ENCODE peak calls at places on chromosome 18, in seven cellular contexts. V, H, Y, K, D, S and Z are unnamed samples.

GRCh38 chr18:36153203-36153602 is 23.5 kb downstream of the ELP2 start:
- DNase-seq in D (no peak), K (no peak), Y (no peak), H (no peak), V (no peak), S (no peak), Z (no peak)

GRCh38 chr18:23191952-23192662 is 56.8 kb downstream of the CABLES1 start:
- DNase-seq in K (no peak), Y (no peak), D (no peak), H (peak), V (peak), S (no peak), Z (no peak)

GRCh38 chr18:8711736-8712135 is 6.4 kb downstream of the MTCL1 start:
- DNase-seq in V (no peak), K (no peak), Y (no peak), D (no peak), H (no peak), S (no peak), Z (peak)

GRCh38 chr18:22559414-22560282 is 141.9 kb upstream of the CTAGE1 start:
- DNase-seq in V (peak), K (peak), Y (peak), H (no peak), D (peak), S (no peak), Z (no peak)

GRCh38 chr18:22778996-22779395 is 154.1 kb upstream of the RBBP8 start:
- DNase-seq in V (no peak), D (no peak), Y (no peak), K (no peak), S (no peak), H (no peak), Z (no peak)

GRCh38 chr18:35974181-35974580 is 1.7 kb downstream of the RMP24 start:
- DNase-seq in K (no peak), Y (no peak), S (no peak), H (no peak), V (no peak), D (no peak), Z (no peak)

GRCh38 chr18:48792141-48792540 is 158.6 kb downstream of the SMAD7 start:
- DNase-seq in H (no peak), S (no peak), V (no peak), D (peak), Y (no peak), K (no peak), Z (no peak)

GRCh38 chr18:64330976-64331375 is 182.1 kb upstream of the LINC00305 start:
- DNase-seq in K (no peak), V (no peak), D (no peak), H (no peak), Y (no peak), S (no peak), Z (no peak)

GRCh38 chr18:31617029-31617717 is 25.5 kb downstream of the TTR start:
- DNase-seq in S (no peak), Y (no peak), H (no peak), V (no peak), K (no peak), D (no peak), Z (no peak)

GRCh38 chr18:23968638-23969037 is 45.9 kb upstream of the TTC39C start:
- DNase-seq in S (no peak), H (no peak), K (no peak), Y (no peak), V (no peak), D (no peak), Z (no peak)

GRCh38 chr18:23493654-23494053 is 9.7 kb upstream of the RMC1 start:
- DNase-seq in S (no peak), H (no peak), D (no peak), Y (no peak), V (no peak), K (no peak), Z (no peak)

GRCh38 chr18:2354292-2354691 is 217.0 kb downstream of the METTL4 start:
- DNase-seq in V (no peak), D (no peak), H (no peak), Y (no peak), S (no peak), K (no peak), Z (no peak)

GRCh38 chr18:12283256-12283655 is 24.8 kb upstream of the TUBB6 start:
- DNase-seq in V (peak), K (peak), H (no peak), D (no peak), S (no peak), Y (no peak), Z (no peak)

GRCh38 chr18:23574611-23575308 is 11.5 kb downstream of the NPC1 start:
- DNase-seq in H (no peak), K (no peak), Y (no peak), V (no peak), D (no peak), S (no peak), Z (peak)

GRCh38 chr18:64131314-64131713 is 17.6 kb downstream of the LINC00305 start:
- DNase-seq in K (no peak), Y (no peak), D (no peak), S (no peak), V (no peak), H (no peak), Z (no peak)

GRCh38 chr18:57209697-57210096 is 62.8 kb downstream of the BOD1L2 start:
- DNase-seq in Y (no peak), V (no peak), S (no peak), D (no peak), K (peak), H (no peak), Z (no peak)

GRCh38 chr18:44700652-44701051 is 20.0 kb downstream of the SETBP1 start:
- DNase-seq in K (no peak), D (no peak), Y (no peak), H (no peak), S (no peak), V (no peak), Z (no peak)

GRCh38 chr18:10687161-10687925 is 161.5 kb downstream of the NAPG start:
- DNase-seq in V (no peak), S (no peak), D (no peak), Y (no peak), H (no peak), K (no peak), Z (no peak)

GRCh38 chr18:47701133-47701532 is 229.3 kb downstream of the SMAD2 start:
- DNase-seq in H (no peak), S (no peak), Y (no peak), K (no peak), V (no peak), D (no peak), Z (no peak)

GRCh38 chr18:49886891-49887764 is 73.8 kb upstream of the ACAA2 start:
- DNase-seq in Y (no peak), K (peak), D (no peak), S (no peak), V (no peak), H (no peak), Z (no peak)

GRCh38 chr18:49959176-49959575 is 145.8 kb upstream of the ACAA2 start:
- DNase-seq in V (no peak), H (no peak), S (no peak), Y (no peak), D (no peak), K (no peak), Z (no peak)

GRCh38 chr18:75204262-75204977 is 4.5 kb downstream of the PTGR3 start:
- DNase-seq in K (peak), H (no peak), D (no peak), Y (no peak), V (no peak), S (no peak), Z (no peak)

GRCh38 chr18:23953984-23954383 is 60.6 kb upstream of the TTC39C start:
- DNase-seq in V (no peak), Y (no peak), H (no peak), S (no peak), K (no peak), D (no peak), Z (no peak)

GRCh38 chr18:22504665-22505064 is 87.0 kb upstream of the CTAGE1 start:
- DNase-seq in V (no peak), H (no peak), Y (no peak), S (no peak), K (no peak), D (no peak), Z (no peak)

GRCh38 chr18:54613174-54613573 is 22.1 kb downstream of the DYNAP start:
- DNase-seq in Y (no peak), V (no peak), S (no peak), D (no peak), K (no peak), H (no peak), Z (no peak)

GRCh38 chr18:369224-370010 is 101.6 kb upstream of the THOC1 start:
- DNase-seq in S (no peak), K (no peak), D (no peak), Y (no peak), H (no peak), V (no peak), Z (no peak)

GRCh38 chr18:48922801-48923730 is 27.7 kb downstream of the SMAD7 start:
- DNase-seq in V (peak), H (no peak), Y (peak), S (no peak), K (peak), D (peak), Z (no peak)

GRCh38 chr18:79794851-79795250 is 2.9 kb upstream of the KCNG2 start:
- DNase-seq in D (no peak), K (no peak), H (no peak), Y (no peak), V (no peak), S (no peak), Z (no peak)

GRCh38 chr18:67862069-67862468 is 345.5 kb upstream of the DSEL start:
- DNase-seq in H (no peak), D (no peak), Y (no peak), K (no peak), S (no peak), V (no peak), Z (no peak)

GRCh38 chr18:50429207-50429948 is 54.5 kb downstream of the SKA1 start:
- DNase-seq in S (no peak), H (no peak), Y (peak), D (no peak), V (peak), K (peak), Z (no peak)

GRCh38 chr18:47979611-47980200 is 49.2 kb upstream of the SMAD2 start:
- DNase-seq in Y (peak), S (no peak), H (peak), K (no peak), V (no peak), D (no peak), Z (no peak)

GRCh38 chr18:48929951-48930713 is 20.6 kb downstream of the SMAD7 start:
- DNase-seq in Y (no peak), S (no peak), K (peak), H (no peak), D (no peak), V (peak), Z (no peak)

GRCh38 chr18:34723143-34723542 is 13.0 kb downstream of the DTNA start:
- DNase-seq in S (no peak), D (no peak), V (no peak), Y (no peak), K (no peak), H (no peak), Z (no peak)
- TF ChIP-seq CTCF in S (no peak), D (no peak), V (no peak), Y (no peak), K (no peak), H (no peak), Z (no peak)

DNA sequence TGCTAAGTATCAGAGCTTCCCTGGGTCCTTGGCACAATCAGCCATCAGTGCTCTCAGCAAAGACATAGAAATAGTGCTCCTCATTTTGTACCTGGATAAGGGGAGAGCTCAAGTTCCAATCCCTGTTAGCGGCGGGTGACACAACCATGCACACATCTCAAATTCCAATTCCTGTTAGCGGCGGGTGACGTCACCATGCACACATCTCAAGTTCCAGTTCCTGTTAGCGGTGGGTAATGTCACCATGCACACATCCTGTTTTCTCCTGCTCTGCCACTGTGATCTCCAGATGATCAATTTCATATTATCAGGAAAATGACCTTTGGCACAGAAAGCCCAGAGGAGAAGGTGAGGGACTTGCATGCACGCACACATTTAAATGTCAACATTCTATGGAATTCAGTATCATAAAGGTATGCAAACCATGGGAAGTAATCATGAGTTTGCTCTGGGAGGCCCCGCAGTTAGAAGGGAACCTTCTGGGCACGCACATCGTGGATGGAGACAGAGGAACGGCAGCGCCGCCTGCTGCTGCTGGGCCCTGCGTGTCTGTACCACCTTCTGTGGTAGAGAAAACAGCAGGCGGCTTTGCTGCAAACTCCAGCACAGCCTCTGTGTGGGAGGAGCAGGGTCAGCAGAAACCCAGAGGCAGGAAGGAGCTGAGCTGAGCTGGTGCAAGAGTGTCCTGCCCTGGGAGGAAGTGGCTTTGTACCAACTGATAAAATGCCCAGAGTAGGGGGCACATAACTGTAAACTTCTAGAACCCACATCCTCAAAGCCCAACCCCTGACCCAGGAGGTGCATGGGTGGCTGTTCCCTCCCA is 77.8 kb downstream of the MBP start:
- DNase-seq in Y (peak), K (peak), H (peak), V (peak), D (peak), S (peak), Z (no peak)
- TF ChIP-seq POLR2AphosphoS5 in Y (peak), K (no peak), H (no peak), V (peak), D (peak), S (no peak), Z (peak)

DNA sequence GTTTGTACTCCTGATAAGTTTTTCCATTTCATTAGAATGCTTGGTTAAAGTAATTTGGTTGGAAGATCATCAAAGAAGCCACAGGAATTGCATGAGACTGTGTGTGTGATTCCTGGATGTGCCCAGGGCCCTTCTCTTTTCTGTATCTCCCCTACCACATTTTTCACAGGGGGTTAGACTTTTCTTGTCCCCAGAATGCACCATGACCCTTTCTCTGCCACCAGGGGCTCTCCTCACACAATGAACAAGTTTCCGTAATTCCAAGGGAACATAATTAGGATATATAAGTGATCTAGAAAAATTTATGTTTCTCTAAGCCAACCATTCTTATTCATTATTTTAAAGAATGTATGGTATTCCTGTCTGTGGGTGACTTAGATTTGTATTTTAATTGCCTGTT is 291.8 kb downstream of the NEDD4L start:
- DNase-seq in H (no peak), S (no peak), K (peak), Y (no peak), V (no peak), D (no peak), Z (no peak)
- TF ChIP-seq CTCF in H (no peak), S (peak), K (peak), Y (no peak), V (no peak), D (no peak), Z (no peak)

GRCh38 chr18:60053747-60054304 is 154.0 kb downstream of the PMAIP1 start:
- DNase-seq in V (peak), K (peak), S (no peak), D (no peak), Y (no peak), H (no peak), Z (no peak)
- TF ChIP-seq POLR2AphosphoS5 in V (no peak), K (no peak), S (no peak), D (no peak), Y (no peak), H (no peak), Z (no peak)

GRCh38 chr18:63073481-63073880 is 246.1 kb downstream of the BCL2 start:
- DNase-seq in D (no peak), V (no peak), H (no peak), S (no peak), Y (peak), K (no peak), Z (no peak)
- TF ChIP-seq CTCF in D (no peak), V (no peak), H (no peak), S (peak), Y (peak), K (no peak), Z (no peak)

GRCh38 chr18:77110936-77111335 is 21.6 kb downstream of the MBP start:
- DNase-seq in K (no peak), D (no peak), H (no peak), V (no peak), S (no peak), Y (no peak), Z (no peak)

GRCh38 chr18:77114070-77114563 is 18.5 kb downstream of the MBP start:
- DNase-seq in D (no peak), K (no peak), S (no peak), H (no peak), V (no peak), Y (no peak), Z (no peak)

GRCh38 chr18:77111449-77112160 is 21.0 kb downstream of the MBP start:
- DNase-seq in H (no peak), V (no peak), K (no peak), S (no peak), Y (peak), D (no peak), Z (peak)

GRCh38 chr18:77113361-77114069 is 19.1 kb downstream of the MBP start:
- DNase-seq in S (no peak), Y (no peak), V (no peak), H (no peak), D (peak), K (no peak), Z (peak)

DNA sequence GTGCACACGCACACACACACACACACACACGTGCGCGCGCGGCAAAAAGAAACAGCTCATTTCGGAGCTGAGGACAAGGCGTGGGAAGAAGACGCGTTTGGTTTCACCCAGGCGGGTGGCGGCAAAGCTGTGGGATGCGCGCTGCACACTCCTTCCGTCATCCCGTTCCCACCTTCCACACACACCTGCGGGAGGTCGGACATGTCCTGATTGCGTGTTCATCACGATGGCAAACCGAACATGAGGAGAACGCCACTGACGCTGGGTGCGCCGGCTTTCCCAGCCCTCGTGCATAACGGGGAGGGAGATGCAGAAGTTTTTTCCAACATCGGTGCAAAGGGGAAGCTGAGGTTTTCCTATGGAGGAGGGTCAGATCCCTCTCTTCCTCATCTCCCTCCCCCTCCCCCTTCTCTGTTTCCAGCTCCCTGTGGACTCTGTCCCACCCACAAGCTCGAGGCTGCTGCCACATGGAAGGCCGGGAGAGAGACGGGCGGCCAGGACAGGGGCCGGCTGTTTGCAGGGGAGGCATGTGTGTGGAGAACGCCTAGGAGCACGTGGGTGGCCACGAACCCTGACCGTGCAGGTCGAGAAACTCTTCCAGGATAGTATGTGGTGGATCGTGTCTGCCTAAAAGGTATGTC is 20.3 kb downstream of the MBP start:
- DNase-seq in K (peak), Y (peak), H (no peak), D (peak), V (no peak), S (no peak), Z (peak)
- TF ChIP-seq POLR2AphosphoS5 in K (no peak), Y (peak), H (no peak), D (no peak), V (no peak), S (no peak), Z (no peak)

GRCh38 chr18:26090130-26091046 is at the start of gene SS18:
- DNase-seq in D (peak), K (peak), Y (peak), V (peak), S (peak), H (peak), Z (peak)
- TF ChIP-seq CTCF in D (no peak), K (no peak), Y (no peak), V (no peak), S (no peak), H (no peak), Z (no peak)

DNA sequence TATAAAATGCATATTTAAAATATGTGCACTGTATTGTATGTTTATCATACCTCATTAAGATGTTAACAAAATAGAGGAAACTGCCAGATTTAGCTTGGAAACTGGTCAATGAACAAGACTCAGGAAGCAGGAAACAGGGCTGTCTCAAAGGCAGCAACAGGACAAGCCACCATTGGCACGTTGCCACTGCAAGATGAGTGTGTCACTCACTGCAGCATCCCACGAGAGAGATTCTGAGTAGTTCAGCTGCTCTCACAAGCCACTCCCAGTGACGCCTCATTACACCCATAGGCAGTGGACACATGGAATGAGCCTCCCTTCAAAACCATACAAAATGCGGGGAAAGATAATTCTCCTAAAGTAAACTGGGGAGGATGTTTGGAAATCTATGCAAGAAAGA is 181.8 kb upstream of the DLGAP1 start:
- DNase-seq in K (no peak), Y (no peak), V (no peak), S (no peak), H (no peak), D (no peak), Z (no peak)
- TF ChIP-seq POLR2AphosphoS5 in K (no peak), Y (no peak), V (no peak), S (no peak), H (no peak), D (no peak), Z (no peak)

DNA sequence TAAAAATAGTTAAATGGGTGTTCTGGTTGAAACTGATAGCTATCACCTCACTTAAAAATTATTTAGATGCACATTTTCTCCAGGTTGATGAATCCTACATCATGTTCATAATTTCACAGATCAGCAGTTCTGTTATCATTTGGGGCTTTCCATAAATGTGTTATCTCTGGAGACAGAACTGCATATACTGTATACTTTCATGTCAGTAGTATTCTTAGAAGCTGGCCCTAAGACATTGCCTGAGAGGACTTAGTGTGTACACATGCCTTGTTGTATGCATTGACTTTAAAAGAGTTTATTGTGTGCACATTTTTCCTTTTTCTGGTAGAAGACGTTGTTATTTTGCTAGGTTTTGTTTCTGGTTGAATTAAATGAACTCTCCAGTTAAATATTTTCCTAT is 41.0 kb downstream of the PIK3C3 start:
- DNase-seq in V (no peak), H (no peak), Y (no peak), K (no peak), D (no peak), S (no peak), Z (no peak)
- TF ChIP-seq CTCF in V (no peak), H (no peak), Y (no peak), K (no peak), D (no peak), S (no peak), Z (no peak)